ENCODE peak calls at places on chromosomes 5 and 9, in five cellular contexts. T is GM12878; J is CD8-positive, alpha-beta T cell; Y is psoas muscle; G is CD8-positive, alpha-beta memory T cell. E is an unnamed sample.

GRCh38 chr5:128919542-128919941 is 45.7 kb upstream of the SLC27A6 start:
- DNase-seq in T (no peak), J (no peak), Y (no peak), G (no peak), E (no peak)

GRCh38 chr5:122419195-122419894 is 107.3 kb downstream of the SNCAIP start:
- DNase-seq in T (no peak), J (no peak), Y (no peak), G (no peak), E (no peak)

GRCh38 chr5:39157679-39158078 is 61.7 kb downstream of the FYB1 start:
- DNase-seq in T (no peak), J (no peak), Y (no peak), G (no peak), E (no peak)

GRCh38 chr5:60445427-60445826 is 254.5 kb downstream of the DEPDC1B start:
- DNase-seq in T (no peak), J (no peak), Y (no peak), G (no peak), E (no peak)

GRCh38 chr5:149455889-149456409 is 76.9 kb upstream of the IL17B start:
- DNase-seq in T (no peak), J (no peak), Y (peak; percentile 94), G (no peak), E (no peak)

GRCh38 chr5:98813755-98814154 is 40.3 kb downstream of the RGMB start:
- DNase-seq in T (no peak), J (no peak), Y (no peak), G (no peak), E (no peak)

GRCh38 chr5:38640012-38640395 is 83.6 kb upstream of the LIFR start:
- DNase-seq in T (no peak), J (no peak), Y (no peak), G (no peak), E (no peak)

GRCh38 chr9:131728961-131729360 is 10.9 kb downstream of the RAPGEF1 start:
- DNase-seq in T (no peak), J (peak; percentile 38), Y (no peak), G (peak; percentile 49), E (no peak)

GRCh38 chr5:133321286-133321832 is 269.5 kb downstream of the HSPA4 start:
- DNase-seq in T (no peak), J (no peak), Y (no peak), G (no peak), E (no peak)

GRCh38 chr5:150751096-150751891 is 7.5 kb downstream of the DCTN4 start:
- DNase-seq in T (no peak), J (no peak), Y (no peak), G (no peak), E (no peak)

GRCh38 chr5:109900911-109901627 is 211.3 kb downstream of the MAN2A1 start:
- DNase-seq in T (no peak), J (no peak), Y (no peak), G (no peak), E (no peak)

GRCh38 chr9:35711501-35712428 is 20.2 kb downstream of the TLN1 start:
- DNase-seq in T (no peak), J (no peak), Y (no peak), G (no peak), E (no peak)

DNA sequence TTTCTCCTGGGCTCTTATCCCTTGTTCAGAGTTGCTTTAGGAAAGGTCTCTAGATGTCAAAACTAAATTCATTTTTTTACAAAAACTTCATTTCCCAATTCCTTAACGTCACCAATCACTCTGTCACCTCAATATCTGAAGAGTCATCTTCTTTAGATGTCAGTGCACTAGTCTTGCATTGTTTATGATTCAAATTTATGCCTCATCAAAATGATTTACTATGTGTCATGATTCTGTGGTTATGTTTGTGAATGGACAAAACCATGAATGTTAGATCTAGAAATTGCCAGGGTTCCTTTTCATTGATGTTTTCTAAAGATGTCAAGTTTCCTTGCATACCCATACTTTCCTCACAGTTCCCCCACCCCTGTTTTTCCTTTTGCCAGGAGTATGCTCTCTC is 21.5 kb downstream of the CWC27 start:
- DNase-seq in T (no peak), J (no peak), Y (no peak), G (no peak), E (no peak)
- H3K27ac ChIP-seq in T (no peak overlapping the region), J (no peak overlapping the region), Y (no peak overlapping the region), G (no peak overlapping the region), E (no peak overlapping the region)

DNA sequence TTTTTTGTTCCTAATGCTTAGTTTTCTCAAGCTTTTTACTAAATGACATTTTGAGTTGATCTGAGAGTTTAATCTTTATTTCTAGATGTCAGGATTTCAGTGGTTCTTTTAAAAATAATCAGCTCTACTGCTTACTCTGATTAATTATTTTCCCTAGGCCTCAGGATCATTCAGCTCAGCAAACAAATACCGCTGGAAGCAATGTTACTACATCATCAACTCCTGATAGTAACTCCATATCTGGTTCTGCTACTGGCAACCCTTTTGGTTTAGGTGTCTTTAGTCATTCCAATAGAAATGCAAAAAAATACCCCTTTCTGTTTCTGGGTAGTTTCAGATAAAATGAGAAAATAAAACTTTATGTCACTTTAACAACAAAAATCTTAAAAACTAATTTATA is 5.6 kb upstream of the IDNK start:
- DNase-seq in T (no peak), J (no peak), Y (no peak), G (no peak), E (no peak)
- H3K27ac ChIP-seq in T (no peak overlapping the region), J (no peak overlapping the region), Y (no peak overlapping the region), G (no peak overlapping the region), E (no peak overlapping the region)

DNA sequence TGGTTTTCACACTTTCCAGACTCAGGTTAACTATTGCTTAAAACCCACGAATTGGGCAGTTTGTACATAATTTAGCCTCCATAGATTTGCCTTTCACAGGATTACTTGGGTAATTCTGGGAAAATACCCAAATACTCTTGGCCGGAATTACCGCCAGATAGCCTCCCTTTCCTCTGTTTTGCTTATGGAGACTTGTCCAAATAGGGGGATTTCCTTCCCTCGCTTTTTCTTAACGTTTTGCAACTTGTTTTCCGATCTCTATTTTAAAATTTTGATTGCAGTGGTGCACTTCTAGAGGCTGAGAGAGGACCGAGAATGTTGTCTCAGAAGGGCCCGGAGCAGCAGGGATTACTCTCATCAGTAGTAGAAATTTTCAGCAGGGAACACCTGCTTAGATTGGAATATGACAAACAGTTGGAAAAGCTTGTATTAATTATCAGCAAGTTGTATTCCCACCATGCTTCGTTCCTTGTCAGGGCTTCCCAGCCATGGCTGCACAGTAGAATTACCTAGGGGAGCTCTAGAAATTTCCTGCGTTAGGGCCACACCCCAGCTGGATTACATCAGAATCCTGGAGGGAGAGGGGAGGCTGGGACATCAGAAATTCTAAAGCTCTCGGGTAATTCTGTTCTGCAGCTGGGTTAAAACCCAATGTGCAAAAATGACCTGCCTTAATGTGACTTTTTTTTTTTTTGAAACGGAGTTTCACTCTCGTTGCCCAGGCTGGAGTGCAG is 329.1 kb downstream of the SH3GL2 start:
- DNase-seq in T (no peak), J (no peak), Y (no peak), G (no peak), E (no peak)
- H3K27ac ChIP-seq in T (no peak overlapping the region), J (no peak overlapping the region), Y (no peak overlapping the region), G (no peak overlapping the region), E (no peak overlapping the region)

GRCh38 chr5:58455966-58456365 is 3.9 kb downstream of the PLK2 start:
- DNase-seq in T (no peak), J (no peak), Y (no peak), G (no peak), E (no peak)

GRCh38 chr5:58454025-58454424 is 5.9 kb downstream of the PLK2 start:
- DNase-seq in T (no peak), J (no peak), Y (no peak), G (no peak), E (no peak)

GRCh38 chr5:58455066-58455465 is 4.8 kb downstream of the PLK2 start:
- DNase-seq in T (no peak), J (no peak), Y (no peak), G (no peak), E (no peak)

GRCh38 chr5:58456486-58456885 is 3.4 kb downstream of the PLK2 start:
- DNase-seq in T (no peak), J (no peak), Y (no peak), G (no peak), E (no peak)

GRCh38 chr5:58455495-58455894 is 4.4 kb downstream of the PLK2 start:
- DNase-seq in T (no peak), J (no peak), Y (no peak), G (no peak), E (no peak)
- H3K27ac ChIP-seq in T (no peak overlapping the region), J (no peak overlapping the region), Y (no peak overlapping the region), G (no peak overlapping the region), E (no peak overlapping the region)

GRCh38 chr5:42858031-42858643 is 46.4 kb upstream of the SELENOP start:
- DNase-seq in T (no peak), J (no peak), Y (no peak), G (no peak), E (peak; percentile 31)

GRCh38 chr5:42855386-42855785 is 43.7 kb upstream of the SELENOP start:
- DNase-seq in T (no peak), J (no peak), Y (no peak), G (no peak), E (no peak)

GRCh38 chr5:42854795-42855194 is 43.1 kb upstream of the SELENOP start:
- DNase-seq in T (no peak), J (no peak), Y (no peak), G (no peak), E (no peak)

GRCh38 chr5:42858709-42859108 is 47.0 kb upstream of the SELENOP start:
- DNase-seq in T (no peak), J (no peak), Y (no peak), G (no peak), E (peak; percentile 69)

DNA sequence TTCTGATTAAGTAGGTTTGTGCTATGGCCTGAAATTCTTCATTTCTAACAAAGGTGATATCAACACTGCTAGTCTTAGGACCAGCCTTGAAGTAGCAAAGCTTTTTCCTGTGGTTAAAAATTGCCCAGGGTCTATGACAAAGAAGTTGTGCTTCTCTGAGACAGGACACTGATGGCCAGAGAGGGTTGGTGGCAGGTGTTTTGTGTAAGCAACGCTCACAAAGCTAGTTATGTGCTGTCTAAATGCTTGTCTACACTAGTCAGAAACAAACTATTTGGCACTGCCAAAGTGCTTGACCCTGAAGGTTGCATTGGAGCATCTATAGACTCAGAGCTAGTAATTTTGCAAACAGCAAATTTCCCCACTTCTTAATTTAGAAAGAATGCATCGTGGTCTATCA is 44.1 kb upstream of the SELENOP start:
- DNase-seq in T (no peak), J (no peak), Y (no peak), G (no peak), E (no peak)
- H3K27ac ChIP-seq in T (no peak overlapping the region), J (no peak overlapping the region), Y (no peak overlapping the region), G (no peak overlapping the region), E (peak overlapping the region; percentile 99)

GRCh38 chr9:111038336-111039202 is at the start of gene LPAR1:
- DNase-seq in T (no peak), J (no peak), Y (peak; percentile 82), G (no peak), E (peak; percentile 45)
- H3K27ac ChIP-seq in T (no peak within 1 kb of the TSS), J (no peak within 1 kb of the TSS), Y (peak within 1 kb of the TSS; percentile 55), G (no peak within 1 kb of the TSS), E (peak within 1 kb of the TSS; percentile 93)

DNA sequence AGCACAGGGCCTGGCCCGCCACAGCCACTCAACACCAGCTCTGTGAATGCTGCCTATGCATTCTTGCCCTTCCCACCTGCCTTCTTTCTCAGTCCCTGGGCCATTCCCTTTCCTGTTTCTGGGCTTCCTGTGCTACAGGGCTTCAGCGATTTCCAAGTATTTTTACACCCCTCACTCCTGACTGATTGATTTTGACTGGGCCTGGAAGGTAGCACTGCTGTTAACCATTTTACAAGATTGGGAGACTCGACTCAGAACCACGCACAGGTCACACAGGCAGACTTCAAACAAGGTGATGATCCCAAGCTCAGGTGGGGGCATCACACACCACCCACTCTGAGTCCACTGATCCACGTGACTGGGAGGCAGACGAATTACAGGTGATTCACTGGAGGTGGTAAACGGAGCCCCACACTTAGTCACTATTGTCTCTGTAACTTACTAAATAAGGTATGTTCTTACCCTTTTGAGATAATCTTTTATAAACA is 21.3 kb downstream of the PTPN3 start:
- DNase-seq in T (no peak), J (no peak), Y (no peak), G (no peak), E (no peak)
- H3K27ac ChIP-seq in T (no peak overlapping the region), J (no peak overlapping the region), Y (peak overlapping the region; percentile 87), G (no peak overlapping the region), E (no peak overlapping the region)